ENCODE peak calls at places on chromosomes 11 and 22, in ten cellular contexts. One of them, this sample, is unnamed.
A peak's percentile ranks its signal among the peaks of the same experiment; 100 is the strongest.

GRCh38 chr11:95767498-95767897 is 22.1 kb downstream of the FAM76B start:
- DNase-seq in body of pancreas: no peak
- DNase-seq in sigmoid colon: no peak
- DNase-seq in right atrium auricular region: no peak
- DNase-seq in heart right ventricle: no peak
- DNase-seq in fibroblast of lung: peak; percentile 82
- DNase-seq in IMR-90: peak; percentile 79
- DNase-seq in lower lobe of right lung: no peak
- DNase-seq in adipocyte: peak; percentile 85
- DNase-seq in aorta: no peak
- DNase-seq in this sample: no peak

GRCh38 chr11:86737752-86738151 is 62.6 kb upstream of the PRSS23 start:
- DNase-seq in adipocyte: peak; percentile 81
- DNase-seq in right atrium auricular region: no peak
- DNase-seq in aorta: no peak
- DNase-seq in fibroblast of lung: peak; percentile 78
- DNase-seq in heart right ventricle: no peak
- DNase-seq in sigmoid colon: no peak
- DNase-seq in IMR-90: peak; percentile 49
- DNase-seq in lower lobe of right lung: no peak
- DNase-seq in body of pancreas: no peak
- DNase-seq in this sample: peak; percentile 53

GRCh38 chr11:131851951-131852350 is 481.5 kb downstream of the NTM start:
- DNase-seq in fibroblast of lung: no peak
- DNase-seq in aorta: no peak
- DNase-seq in adipocyte: no peak
- DNase-seq in sigmoid colon: no peak
- DNase-seq in body of pancreas: peak; percentile 34
- DNase-seq in right atrium auricular region: no peak
- DNase-seq in IMR-90: no peak
- DNase-seq in lower lobe of right lung: no peak
- DNase-seq in heart right ventricle: no peak
- DNase-seq in this sample: no peak

GRCh38 chr11:72003776-72004171 is 5.1 kb downstream of the IL18BP start:
- DNase-seq in right atrium auricular region: no peak
- DNase-seq in fibroblast of lung: no peak
- DNase-seq in heart right ventricle: no peak
- DNase-seq in IMR-90: no peak
- DNase-seq in sigmoid colon: peak; percentile 64
- DNase-seq in adipocyte: no peak
- DNase-seq in lower lobe of right lung: no peak
- DNase-seq in aorta: no peak
- DNase-seq in body of pancreas: no peak
- DNase-seq in this sample: no peak

GRCh38 chr11:31643831-31644230 is 134.3 kb downstream of the ELP4 start:
- DNase-seq in heart right ventricle: no peak
- DNase-seq in adipocyte: peak; percentile 40
- DNase-seq in fibroblast of lung: peak; percentile 70
- DNase-seq in IMR-90: peak; percentile 67
- DNase-seq in lower lobe of right lung: no peak
- DNase-seq in body of pancreas: no peak
- DNase-seq in aorta: no peak
- DNase-seq in right atrium auricular region: no peak
- DNase-seq in sigmoid colon: no peak
- DNase-seq in this sample: peak; percentile 13

GRCh38 chr11:78796956-78797355 is 222.3 kb upstream of the NARS2 start:
- DNase-seq in aorta: no peak
- DNase-seq in IMR-90: peak; percentile 100
- DNase-seq in lower lobe of right lung: no peak
- DNase-seq in adipocyte: peak; percentile 88
- DNase-seq in right atrium auricular region: no peak
- DNase-seq in sigmoid colon: no peak
- DNase-seq in body of pancreas: peak; percentile 81
- DNase-seq in fibroblast of lung: peak; percentile 99
- DNase-seq in heart right ventricle: no peak
- DNase-seq in this sample: peak; percentile 40

GRCh38 chr11:93054881-93055280 is 85.4 kb downstream of the MTNR1B start:
- DNase-seq in body of pancreas: no peak
- DNase-seq in right atrium auricular region: no peak
- DNase-seq in heart right ventricle: no peak
- DNase-seq in aorta: no peak
- DNase-seq in IMR-90: peak; percentile 99
- DNase-seq in fibroblast of lung: peak; percentile 98
- DNase-seq in lower lobe of right lung: no peak
- DNase-seq in adipocyte: peak; percentile 88
- DNase-seq in sigmoid colon: no peak
- DNase-seq in this sample: peak; percentile 84

GRCh38 chr11:45924036-45924915 is 1.8 kb downstream of the LARGE2 start:
- DNase-seq in fibroblast of lung: no peak
- DNase-seq in adipocyte: no peak
- DNase-seq in heart right ventricle: no peak
- DNase-seq in sigmoid colon: peak; percentile 57
- DNase-seq in right atrium auricular region: no peak
- DNase-seq in body of pancreas: no peak
- DNase-seq in IMR-90: no peak
- DNase-seq in aorta: no peak
- DNase-seq in lower lobe of right lung: no peak
- DNase-seq in this sample: no peak

GRCh38 chr11:1921576-1922141 is 2.2 kb downstream of the TNNT3 start:
- DNase-seq in aorta: peak; percentile 61
- DNase-seq in lower lobe of right lung: no peak
- DNase-seq in fibroblast of lung: peak; percentile 19
- DNase-seq in sigmoid colon: peak; percentile 78
- DNase-seq in heart right ventricle: no peak
- DNase-seq in adipocyte: peak; percentile 42
- DNase-seq in IMR-90: no peak
- DNase-seq in body of pancreas: no peak
- DNase-seq in right atrium auricular region: peak; percentile 76
- DNase-seq in this sample: no peak

GRCh38 chr11:95698939-95699562 is 90.5 kb downstream of the FAM76B start:
- DNase-seq in heart right ventricle: no peak
- DNase-seq in IMR-90: peak; percentile 39
- DNase-seq in right atrium auricular region: peak; percentile 66
- DNase-seq in lower lobe of right lung: no peak
- DNase-seq in fibroblast of lung: no peak
- DNase-seq in aorta: no peak
- DNase-seq in sigmoid colon: no peak
- DNase-seq in adipocyte: no peak
- DNase-seq in body of pancreas: no peak
- DNase-seq in this sample: no peak

GRCh38 chr11:44301856-44302231 is 8.1 kb downstream of the ALX4 start:
- DNase-seq in fibroblast of lung: no peak
- DNase-seq in body of pancreas: no peak
- DNase-seq in right atrium auricular region: no peak
- DNase-seq in sigmoid colon: peak; percentile 44
- DNase-seq in lower lobe of right lung: no peak
- DNase-seq in adipocyte: peak; percentile 68
- DNase-seq in aorta: no peak
- DNase-seq in IMR-90: no peak
- DNase-seq in heart right ventricle: no peak
- DNase-seq in this sample: peak; percentile 88
- H3K27me3 ChIP-seq in fibroblast of lung: peaks cover 49% of the 10 kb centered on the region
- H3K27me3 ChIP-seq in body of pancreas: peaks cover 36% of the 10 kb centered on the region
- H3K27me3 ChIP-seq in right atrium auricular region: peaks cover 27% of the 10 kb centered on the region
- H3K27me3 ChIP-seq in sigmoid colon: peaks cover 68% of the 10 kb centered on the region
- H3K27me3 ChIP-seq in lower lobe of right lung: peaks cover 58% of the 10 kb centered on the region
- H3K27me3 ChIP-seq in adipocyte: peaks cover 49% of the 10 kb centered on the region
- H3K27me3 ChIP-seq in aorta: no peaks in the 10 kb centered on the region
- H3K27me3 ChIP-seq in IMR-90: peaks cover 88% of the 10 kb centered on the region
- H3K27me3 ChIP-seq in heart right ventricle: peaks cover 65% of the 10 kb centered on the region
- H3K27me3 ChIP-seq in this sample: no peaks in the 10 kb centered on the region

DNA sequence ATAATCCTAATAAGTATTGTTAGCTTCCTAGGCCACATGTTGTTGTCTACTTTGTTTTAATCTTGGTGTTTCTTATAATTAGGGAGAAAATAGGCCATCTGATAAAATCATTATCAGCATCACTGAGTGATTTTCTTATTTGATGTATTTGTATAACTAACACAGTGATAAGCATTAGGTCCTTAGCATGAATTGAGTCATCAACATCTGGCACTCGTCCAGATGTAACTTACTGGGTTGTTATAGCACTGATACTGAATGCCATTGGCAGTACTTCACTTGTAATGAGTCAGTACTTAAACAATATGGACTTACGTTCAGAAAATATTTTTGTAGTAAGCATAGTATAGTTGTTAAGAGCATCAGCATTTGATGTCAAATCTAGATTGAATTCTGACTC is 16.2 kb downstream of the API5 start:
- DNase-seq in lower lobe of right lung: no peak
- DNase-seq in aorta: no peak
- DNase-seq in right atrium auricular region: no peak
- DNase-seq in heart right ventricle: no peak
- DNase-seq in fibroblast of lung: peak; percentile 93
- DNase-seq in body of pancreas: peak; percentile 38
- DNase-seq in IMR-90: peak; percentile 99
- DNase-seq in adipocyte: peak; percentile 71
- DNase-seq in sigmoid colon: no peak
- DNase-seq in this sample: peak; percentile 76
- H3K36me3 ChIP-seq in lower lobe of right lung: peaks cover 100% of the 10 kb centered on the region
- H3K36me3 ChIP-seq in aorta: peaks cover 7% of the 10 kb centered on the region
- H3K36me3 ChIP-seq in right atrium auricular region: peaks cover 92% of the 10 kb centered on the region
- H3K36me3 ChIP-seq in heart right ventricle: peaks cover 100% of the 10 kb centered on the region
- H3K36me3 ChIP-seq in fibroblast of lung: peaks cover 4% of the 10 kb centered on the region
- H3K36me3 ChIP-seq in body of pancreas: peaks cover 60% of the 10 kb centered on the region
- H3K36me3 ChIP-seq in IMR-90: peaks cover 46% of the 10 kb centered on the region
- H3K36me3 ChIP-seq in adipocyte: peaks cover 97% of the 10 kb centered on the region
- H3K36me3 ChIP-seq in sigmoid colon: peaks cover 70% of the 10 kb centered on the region
- H3K36me3 ChIP-seq in this sample: peaks cover 90% of the 10 kb centered on the region

GRCh38 chr22:36377022-36377631 is 10.6 kb downstream of the MYH9 start:
- DNase-seq in IMR-90: no peak
- DNase-seq in lower lobe of right lung: no peak
- DNase-seq in fibroblast of lung: no peak
- DNase-seq in heart right ventricle: no peak
- DNase-seq in sigmoid colon: no peak
- DNase-seq in body of pancreas: no peak
- DNase-seq in right atrium auricular region: no peak
- DNase-seq in adipocyte: no peak
- DNase-seq in aorta: no peak
- DNase-seq in this sample: no peak
- H3K4me3 ChIP-seq in IMR-90: no peak overlapping the region
- H3K4me3 ChIP-seq in lower lobe of right lung: peak overlapping the region; percentile 13
- H3K4me3 ChIP-seq in fibroblast of lung: no peak overlapping the region
- H3K4me3 ChIP-seq in heart right ventricle: peak overlapping the region; percentile 18
- H3K4me3 ChIP-seq in sigmoid colon: no peak overlapping the region
- H3K4me3 ChIP-seq in body of pancreas: no peak overlapping the region
- H3K4me3 ChIP-seq in right atrium auricular region: no peak overlapping the region
- H3K4me3 ChIP-seq in adipocyte: no peak overlapping the region
- H3K4me3 ChIP-seq in aorta: no peak overlapping the region
- H3K4me3 ChIP-seq in this sample: no peak overlapping the region

DNA sequence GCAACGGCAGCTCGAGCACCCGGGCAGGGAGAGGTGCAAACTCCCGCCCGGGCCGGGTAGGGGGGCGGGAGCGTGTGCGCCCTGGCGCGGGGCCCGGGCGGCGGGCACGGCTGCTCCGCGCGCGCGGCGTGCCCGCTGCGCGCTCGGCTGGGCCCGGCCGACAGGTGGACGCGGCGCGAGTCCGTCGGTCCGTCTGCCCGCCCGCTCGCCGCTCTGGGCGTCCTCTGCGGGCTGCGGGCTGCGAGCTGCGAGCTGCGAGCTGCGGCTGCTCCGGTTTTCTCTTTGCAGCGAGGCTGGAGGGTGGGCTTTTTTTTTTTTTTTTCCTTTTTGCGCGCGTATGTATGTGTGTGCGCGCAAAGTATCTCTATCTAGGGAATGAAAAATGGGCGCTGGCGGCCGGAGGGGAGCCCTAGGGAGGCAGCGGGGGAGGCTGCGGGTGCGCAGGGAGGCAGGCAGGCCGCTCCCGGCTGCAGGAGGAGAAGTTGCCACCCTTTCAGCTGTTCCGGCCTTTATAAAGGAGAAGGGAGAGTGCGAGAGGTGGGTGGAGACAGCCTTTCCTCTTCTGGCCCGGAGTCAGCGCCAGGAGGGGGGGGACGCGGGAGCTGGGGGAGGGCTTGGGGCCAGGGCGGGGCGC is at the start of gene PDGFB:
- DNase-seq in heart right ventricle: peak; percentile 79
- DNase-seq in body of pancreas: peak; percentile 64
- DNase-seq in sigmoid colon: no peak
- DNase-seq in aorta: peak; percentile 65
- DNase-seq in adipocyte: peak; percentile 39
- DNase-seq in IMR-90: no peak
- DNase-seq in lower lobe of right lung: no peak
- DNase-seq in right atrium auricular region: no peak
- DNase-seq in fibroblast of lung: no peak
- DNase-seq in this sample: no peak
- H3K27me3 ChIP-seq in heart right ventricle: peaks cover 69% of the 10 kb centered on the region
- H3K27me3 ChIP-seq in body of pancreas: no peaks in the 10 kb centered on the region
- H3K27me3 ChIP-seq in sigmoid colon: peaks cover 59% of the 10 kb centered on the region
- H3K27me3 ChIP-seq in aorta: no peaks in the 10 kb centered on the region
- H3K27me3 ChIP-seq in adipocyte: peaks cover 43% of the 10 kb centered on the region
- H3K27me3 ChIP-seq in IMR-90: peaks cover 64% of the 10 kb centered on the region
- H3K27me3 ChIP-seq in lower lobe of right lung: peaks cover 34% of the 10 kb centered on the region
- H3K27me3 ChIP-seq in right atrium auricular region: no peaks in the 10 kb centered on the region
- H3K27me3 ChIP-seq in fibroblast of lung: peaks cover 52% of the 10 kb centered on the region
- H3K27me3 ChIP-seq in this sample: peaks cover 14% of the 10 kb centered on the region

GRCh38 chr11:122797651-122798050 is 40.6 kb upstream of the CRTAM start:
- DNase-seq in IMR-90: no peak
- DNase-seq in aorta: no peak
- DNase-seq in right atrium auricular region: no peak
- DNase-seq in body of pancreas: no peak
- DNase-seq in lower lobe of right lung: no peak
- DNase-seq in adipocyte: peak; percentile 38
- DNase-seq in heart right ventricle: no peak
- DNase-seq in sigmoid colon: no peak
- DNase-seq in fibroblast of lung: no peak
- DNase-seq in this sample: no peak
- H3K36me3 ChIP-seq in IMR-90: peaks cover 26% of the 10 kb centered on the region
- H3K36me3 ChIP-seq in aorta: peaks cover 3% of the 10 kb centered on the region
- H3K36me3 ChIP-seq in right atrium auricular region: no peaks in the 10 kb centered on the region
- H3K36me3 ChIP-seq in body of pancreas: no peaks in the 10 kb centered on the region
- H3K36me3 ChIP-seq in lower lobe of right lung: peaks cover 36% of the 10 kb centered on the region
- H3K36me3 ChIP-seq in adipocyte: peaks cover 60% of the 10 kb centered on the region
- H3K36me3 ChIP-seq in heart right ventricle: peaks cover 91% of the 10 kb centered on the region
- H3K36me3 ChIP-seq in sigmoid colon: no peaks in the 10 kb centered on the region
- H3K36me3 ChIP-seq in fibroblast of lung: peaks cover 8% of the 10 kb centered on the region
- H3K36me3 ChIP-seq in this sample: peaks cover 56% of the 10 kb centered on the region

GRCh38 chr11:83159901-83160865 is 3.3 kb downstream of the PCF11 start:
- DNase-seq in sigmoid colon: no peak
- DNase-seq in aorta: no peak
- DNase-seq in IMR-90: peak; percentile 49
- DNase-seq in fibroblast of lung: peak; percentile 46
- DNase-seq in heart right ventricle: no peak
- DNase-seq in right atrium auricular region: no peak
- DNase-seq in adipocyte: peak; percentile 33
- DNase-seq in lower lobe of right lung: no peak
- DNase-seq in body of pancreas: peak; percentile 44
- DNase-seq in this sample: no peak
- H3K4me3 ChIP-seq in sigmoid colon: peak overlapping the region; percentile 97
- H3K4me3 ChIP-seq in aorta: peak overlapping the region; percentile 97
- H3K4me3 ChIP-seq in IMR-90: peak overlapping the region; percentile 71
- H3K4me3 ChIP-seq in fibroblast of lung: peak overlapping the region; percentile 99
- H3K4me3 ChIP-seq in heart right ventricle: peak overlapping the region; percentile 99
- H3K4me3 ChIP-seq in right atrium auricular region: peak overlapping the region; percentile 94
- H3K4me3 ChIP-seq in adipocyte: peak overlapping the region; percentile 100
- H3K4me3 ChIP-seq in lower lobe of right lung: peak overlapping the region; percentile 74
- H3K4me3 ChIP-seq in body of pancreas: no peak overlapping the region
- H3K4me3 ChIP-seq in this sample: peak overlapping the region; percentile 97